ENCODE peak calls at places on chromosomes 3 and 15, in four cellular contexts. P is A549; N is left lung; J is CD4-positive, alpha-beta T cell. L is an unnamed sample.

GRCh38 chr15:63987979-63988378 is 58.3 kb downstream of the DAPK2 start:
- DNase-seq in P (no peak), N (no peak), J (no peak), L (no peak)

GRCh38 chr15:94231728-94232086 is 346 bp downstream of the MCTP2 start:
- DNase-seq in P (no peak), N (no peak), J (no peak), L (no peak)

GRCh38 chr3:55697177-55697865 is 210.2 kb upstream of the WNT5A start:
- DNase-seq in P (no peak), N (no peak), J (no peak), L (no peak)

GRCh38 chr3:39505866-39506738 is 38.6 kb downstream of the MOBP start:
- DNase-seq in P (no peak), N (no peak), J (no peak), L (no peak)

GRCh38 chr3:13141991-13142412 is 68.8 kb upstream of the IQSEC1 start:
- DNase-seq in P (no peak), N (no peak), J (no peak), L (no peak)

GRCh38 chr3:145395421-145395820 is 765.6 kb downstream of the PLOD2 start:
- DNase-seq in P (no peak), N (no peak), J (no peak), L (no peak)

GRCh38 chr15:40108855-40109735 is at the start of gene BMF:
- DNase-seq in P (peak), N (peak), J (peak), L (peak)

GRCh38 chr3:193928354-193929209 is 207.4 kb upstream of the HES1 start:
- DNase-seq in P (peak), N (no peak), J (no peak), L (no peak)

GRCh38 chr15:37967788-37968187 is 33.3 kb downstream of the TMCO5A start:
- DNase-seq in P (no peak), N (no peak), J (no peak), L (no peak)

GRCh38 chr3:27728195-27729087 is 6.3 kb upstream of the EOMES start:
- DNase-seq in P (no peak), N (peak), J (no peak), L (no peak)

GRCh38 chr3:13004376-13004775 is 68.9 kb downstream of the IQSEC1 start:
- DNase-seq in P (no peak), N (no peak), J (no peak), L (no peak)

GRCh38 chr15:28147827-28148226 is 48.7 kb upstream of the OCA2 start:
- DNase-seq in P (no peak), N (no peak), J (no peak), L (no peak)

GRCh38 chr3:182971637-182972036 is 8.7 kb downstream of the DCUN1D1 start:
- DNase-seq in P (no peak), N (no peak), J (no peak), L (no peak)

GRCh38 chr15:50107591-50108408 is 11.2 kb downstream of the ATP8B4 start:
- DNase-seq in P (no peak), N (peak), J (no peak), L (no peak)

GRCh38 chr3:158983480-158983879 is 181.6 kb downstream of the MFSD1 start:
- DNase-seq in P (no peak), N (no peak), J (no peak), L (no peak)

GRCh38 chr3:95097493-95097892 is 1034.6 kb downstream of the NSUN3 start:
- DNase-seq in P (no peak), N (no peak), J (no peak), L (no peak)

GRCh38 chr3:16183601-16184270 is 9.3 kb downstream of the GALNT15 start:
- DNase-seq in P (peak), N (no peak), J (no peak), L (no peak)

GRCh38 chr3:174153875-174154274 is 705.3 kb upstream of the NAALADL2 start:
- DNase-seq in P (no peak), N (no peak), J (no peak), L (no peak)

GRCh38 chr15:62857411-62857853 is 185.1 kb upstream of the TPM1 start:
- DNase-seq in P (peak), N (no peak), J (no peak), L (no peak)

GRCh38 chr3:116265976-116266584 is 179.2 kb downstream of the LSAMP start:
- DNase-seq in P (no peak), N (no peak), J (no peak), L (no peak)

GRCh38 chr3:32175607-32176197 is 62.8 kb upstream of the CMTM8 start:
- DNase-seq in P (peak), N (no peak), J (peak), L (no peak)

GRCh38 chr3:141996437-141996836 is 120.0 kb downstream of the ATP1B3 start:
- DNase-seq in P (no peak), N (no peak), J (no peak), L (no peak)

GRCh38 chr3:174377684-174378083 is 481.4 kb upstream of the NAALADL2 start:
- DNase-seq in P (no peak), N (no peak), J (no peak), L (no peak)

GRCh38 chr15:35858707-35859106 is 312.7 kb upstream of the DPH6 start:
- DNase-seq in P (no peak), N (no peak), J (no peak), L (no peak)

GRCh38 chr3:34213481-34213880 is 415.1 kb downstream of the PDCD6IP start:
- DNase-seq in P (no peak), N (no peak), J (no peak), L (no peak)

GRCh38 chr3:45551214-45552010 is 43.1 kb upstream of the LIMD1 start:
- DNase-seq in P (peak), N (peak), J (no peak), L (peak)

GRCh38 chr3:3633761-3634160 is 165.5 kb upstream of the LRRN1 start:
- DNase-seq in P (no peak), N (no peak), J (no peak), L (no peak)

GRCh38 chr3:12158387-12159226 is at the start of gene TIMP4:
- DNase-seq in P (peak), N (peak), J (no peak), L (no peak)

GRCh38 chr3:172580680-172581079 is 57.5 kb upstream of the TNFSF10 start:
- DNase-seq in P (no peak), N (no peak), J (no peak), L (no peak)

GRCh38 chr3:137687181-137687880 is 76.8 kb upstream of the SOX14 start:
- DNase-seq in P (no peak), N (no peak), J (no peak), L (no peak)

GRCh38 chr15:22989576-22990477 is 9.7 kb upstream of the CYFIP1 start:
- DNase-seq in P (peak), N (no peak), J (no peak), L (no peak)

GRCh38 chr3:169879846-169880558 is 10.3 kb upstream of the LRRC31 start:
- DNase-seq in P (no peak), N (no peak), J (no peak), L (no peak)

GRCh38 chr3:187520027-187520945 is 149.9 kb downstream of the SST start:
- DNase-seq in P (no peak), N (no peak), J (no peak), L (no peak)

GRCh38 chr15:90471769-90472168 is 58.0 kb upstream of the CRTC3 start:
- DNase-seq in P (no peak), N (no peak), J (no peak), L (no peak)

GRCh38 chr3:65130782-65131181 is 443.0 kb upstream of the ADAMTS9 start:
- DNase-seq in P (no peak), N (no peak), J (no peak), L (no peak)

GRCh38 chr15:60120100-60120499 is 116.0 kb downstream of the FOXB1 start:
- DNase-seq in P (no peak), N (no peak), J (no peak), L (no peak)

DNA sequence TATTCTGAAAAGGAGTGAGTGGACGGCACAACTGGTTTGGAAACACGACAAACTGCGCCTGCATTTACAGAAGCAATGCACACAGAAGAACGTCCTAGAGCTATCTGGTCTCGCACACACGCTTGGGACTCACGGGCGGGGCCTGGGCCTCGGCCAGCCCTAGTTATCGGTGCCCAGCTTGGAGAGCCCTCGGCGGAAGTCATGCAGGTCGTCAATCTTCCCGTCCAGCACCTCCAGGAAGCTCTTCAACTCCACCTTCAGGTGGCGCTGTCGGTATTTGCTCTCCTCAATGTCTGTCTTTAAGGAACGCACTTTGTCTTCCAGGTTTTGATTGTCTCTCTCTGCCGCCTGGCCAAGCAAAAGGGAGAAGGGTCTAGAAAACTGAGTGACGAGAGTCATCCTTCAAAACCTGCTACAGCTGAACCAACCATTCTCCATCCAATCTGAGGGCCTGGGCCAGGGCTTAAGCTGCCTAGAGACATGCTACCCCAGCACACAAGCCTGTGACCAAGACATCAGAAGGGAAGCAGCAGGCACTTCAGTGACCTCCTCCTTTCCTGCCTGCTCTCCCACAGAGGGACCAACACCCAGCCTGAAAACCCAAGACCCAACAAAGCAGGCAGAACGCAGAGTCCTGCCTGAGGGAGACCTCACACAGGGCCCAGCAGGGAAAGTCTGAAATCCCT is 40.3 kb downstream of the WHAMM start:
- DNase-seq in P (peak), N (peak), J (peak), L (no peak)
- TF ChIP-seq CTCF in P (peak), N (peak), J (peak), L (peak)

GRCh38 chr3:88641033-88641604 is 466.3 kb upstream of the EPHA3 start:
- DNase-seq in P (no peak), N (no peak), J (no peak), L (no peak)
- TF ChIP-seq CTCF in P (no peak), N (no peak), J (no peak), L (no peak)

GRCh38 chr3:63910873-63911272 is 1.3 kb downstream of the SCAANT1 start:
- DNase-seq in P (no peak), N (no peak), J (no peak), L (no peak)

GRCh38 chr3:63911395-63911900 is 735 bp downstream of the SCAANT1 start:
- DNase-seq in P (no peak), N (no peak), J (no peak), L (no peak)

GRCh38 chr3:63909431-63909830 is 2.8 kb downstream of the SCAANT1 start:
- DNase-seq in P (no peak), N (no peak), J (no peak), L (no peak)

GRCh38 chr3:63908081-63908736 is 4.0 kb downstream of the SCAANT1 start:
- DNase-seq in P (peak), N (no peak), J (no peak), L (no peak)

GRCh38 chr3:63908776-63909175 is 3.4 kb downstream of the SCAANT1 start:
- DNase-seq in P (no peak), N (no peak), J (no peak), L (no peak)
- TF ChIP-seq CTCF in P (no peak), N (no peak), J (no peak), L (no peak)

GRCh38 chr3:66748175-66748876 is 247.5 kb upstream of the LRIG1 start:
- DNase-seq in P (no peak), N (no peak), J (no peak), L (no peak)
- TF ChIP-seq CTCF in P (no peak), N (no peak), J (no peak), L (no peak)

DNA sequence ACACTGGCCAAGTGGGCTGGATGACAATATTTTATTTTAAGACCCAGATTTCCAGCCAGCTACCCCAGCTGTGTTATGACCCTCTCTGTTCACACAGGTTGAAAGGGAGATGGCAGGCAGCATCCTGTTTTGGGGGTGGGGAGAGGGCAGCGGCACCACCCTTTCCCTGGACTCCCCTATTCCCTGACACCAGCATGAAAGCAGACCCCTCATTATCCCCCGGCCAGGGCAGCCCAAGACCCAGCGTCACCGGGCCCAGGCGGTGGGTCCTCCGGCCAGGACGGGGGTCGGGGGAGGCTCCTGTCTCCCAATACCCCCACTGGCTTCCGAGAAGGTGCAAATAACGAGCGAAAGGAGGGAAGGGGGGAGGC is 127.6 kb upstream of the MEF2A start:
- DNase-seq in P (no peak), N (no peak), J (no peak), L (no peak)
- TF ChIP-seq CTCF in P (no peak), N (no peak), J (no peak), L (no peak)

DNA sequence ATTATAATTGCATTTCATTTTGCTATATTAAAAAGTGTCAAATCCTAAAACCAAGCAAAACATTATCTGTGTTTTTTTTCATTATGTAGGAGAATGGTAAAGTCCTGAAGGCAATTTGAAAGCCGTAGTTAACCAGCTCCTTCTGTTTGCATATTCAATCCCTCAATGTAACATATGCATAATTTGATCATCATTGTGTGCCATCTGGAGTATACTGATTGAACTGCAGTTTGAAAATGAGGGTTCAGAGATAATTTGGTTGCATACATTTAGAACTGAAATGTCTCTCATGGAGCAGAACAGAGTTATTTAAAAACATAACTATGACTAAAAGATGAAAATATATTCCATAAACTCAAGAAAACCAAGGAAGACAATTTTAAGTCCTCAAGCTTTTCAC is 518.6 kb downstream of the GBE1 start:
- DNase-seq in P (peak), N (no peak), J (no peak), L (no peak)
- TF ChIP-seq CTCF in P (peak), N (no peak), J (no peak), L (no peak)